ENCODE peak calls at places on chromosomes 13 and 19, in five cellular contexts. F is SK-N-SH, J is HepG2, O is H1, P is GM12892. Q is an unnamed sample.

GRCh38 chr19:12733369-12733896 is 1.1 kb downstream of the TRIR start:
- DNase-seq in O (no peak), P (no peak), J (peak; percentile 44), F (peak; percentile 76), Q (no peak)

GRCh38 chr13:113903912-113904311 is 40.0 kb upstream of the GAS6 start:
- DNase-seq in P (no peak), J (no peak), F (no peak), O (no peak), Q (no peak)

GRCh38 chr19:5292453-5292842 is 48.2 kb downstream of the PTPRS start:
- DNase-seq in P (no peak), J (no peak), O (no peak), F (peak; percentile 93), Q (no peak)

GRCh38 chr13:49042476-49042875 is 66.8 kb downstream of the FNDC3A start:
- DNase-seq in O (no peak), J (no peak), F (no peak), P (no peak), Q (no peak)

GRCh38 chr19:49761625-49762311 is 1.3 kb downstream of the TSKS start:
- DNase-seq in F (no peak), J (peak; percentile 25), O (no peak), P (no peak), Q (no peak)

GRCh38 chr13:97142452-97142851 is 79.7 kb upstream of the MBNL2 start:
- DNase-seq in F (no peak), J (peak; percentile 30), P (no peak), O (no peak), Q (no peak)

GRCh38 chr19:36093687-36094086 is 17.3 kb upstream of the OVOL3 start:
- DNase-seq in F (no peak), O (no peak), P (no peak), J (no peak), Q (no peak)

GRCh38 chr19:13707901-13708300 is 56.4 kb upstream of the MRI1 start:
- DNase-seq in F (no peak), O (no peak), J (no peak), P (no peak), Q (no peak)

GRCh38 chr19:49200238-49200862 is 42.8 kb downstream of the TRPM4 start:
- DNase-seq in P (no peak), F (peak; percentile 77), J (no peak), O (no peak), Q (no peak)

GRCh38 chr13:36072127-36072526 is 59.1 kb downstream of the DCLK1 start:
- DNase-seq in P (no peak), J (no peak), O (no peak), F (peak; percentile 35), Q (no peak)

GRCh38 chr13:99178636-99179035 is 22.0 kb upstream of the UBAC2 start:
- DNase-seq in O (no peak), F (no peak), J (no peak), P (no peak), Q (no peak)

GRCh38 chr19:35345671-35346111 is 2.0 kb upstream of the FFAR1 start:
- DNase-seq in O (peak; percentile 24), J (no peak), P (no peak), F (no peak), Q (no peak)

GRCh38 chr13:42703740-42704139 is 77.6 kb upstream of the FAM216B start:
- DNase-seq in P (no peak), J (no peak), O (no peak), F (no peak), Q (no peak)

GRCh38 chr19:1295169-1296012 is 9.7 kb downstream of the EFNA2 start:
- DNase-seq in P (peak; percentile 68), O (peak; percentile 83), F (peak; percentile 97), J (no peak), Q (peak; percentile 84)

GRCh38 chr13:94088742-94089141 is 390.7 kb downstream of the DCT start:
- DNase-seq in F (peak; percentile 8), O (no peak), J (no peak), P (no peak), Q (no peak)

GRCh38 chr13:94093652-94094310 is 385.7 kb downstream of the DCT start:
- DNase-seq in F (no peak), J (no peak), O (no peak), P (no peak), Q (no peak)

DNA sequence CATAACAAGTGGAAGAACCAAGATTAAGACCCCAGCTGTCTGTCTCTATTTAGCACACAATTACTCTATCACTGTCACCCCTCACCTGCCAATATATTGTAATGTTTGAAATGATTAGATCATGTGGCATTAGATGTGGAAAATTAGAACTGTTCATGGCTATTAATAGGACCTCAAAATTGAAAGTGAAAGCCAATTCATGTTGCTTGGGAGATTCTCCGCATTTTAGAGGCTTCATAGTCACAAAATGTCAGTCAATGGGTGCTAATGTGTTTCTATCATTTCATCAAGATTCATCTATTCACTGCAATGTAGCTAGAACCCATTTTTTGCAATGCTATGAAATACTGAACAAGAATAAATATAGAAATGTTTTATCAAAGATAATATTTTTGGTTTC is 388.7 kb downstream of the DCT start:
- DNase-seq in O (no peak), J (no peak), F (no peak), P (no peak), Q (no peak)
- TF ChIP-seq TAF1 in O (no peak), J (no peak), F (no peak), P (no peak), Q (no peak)

GRCh38 chr19:40335101-40335500 is 13.1 kb downstream of the C19orf47 start:
- DNase-seq in O (no peak), P (no peak), J (no peak), F (no peak), Q (no peak)

GRCh38 chr19:40339018-40339728 is 9.0 kb downstream of the C19orf47 start:
- DNase-seq in O (no peak), J (no peak), F (no peak), P (no peak), Q (no peak)

GRCh38 chr19:40337594-40337993 is 10.6 kb downstream of the C19orf47 start:
- DNase-seq in J (no peak), P (no peak), O (no peak), F (no peak), Q (no peak)

GRCh38 chr19:40335855-40336700 is 12.1 kb downstream of the C19orf47 start:
- DNase-seq in F (no peak), O (no peak), P (no peak), J (no peak), Q (no peak)

DNA sequence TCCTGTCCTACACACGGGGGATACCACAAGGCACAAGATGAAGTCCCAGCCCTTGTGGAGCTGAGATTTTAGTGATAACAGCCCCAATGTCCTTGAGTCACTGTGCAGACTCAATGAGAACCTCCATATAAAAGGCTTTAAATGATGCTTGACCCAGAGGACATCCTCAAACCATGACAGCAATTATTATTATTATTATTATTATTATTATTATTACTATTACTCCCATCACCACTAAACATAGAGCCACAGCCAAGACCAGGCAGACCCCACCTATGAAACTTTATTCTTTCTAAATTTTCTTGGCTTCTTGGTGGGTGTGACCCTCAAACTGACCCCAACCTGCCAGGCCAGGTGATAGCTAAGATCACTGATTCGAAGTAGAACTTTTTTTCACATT is 11.1 kb downstream of the C19orf47 start:
- DNase-seq in J (no peak), F (no peak), O (no peak), P (no peak), Q (no peak)
- TF ChIP-seq TAF1 in J (no peak), F (no peak), O (no peak), P (no peak), Q (no peak)

DNA sequence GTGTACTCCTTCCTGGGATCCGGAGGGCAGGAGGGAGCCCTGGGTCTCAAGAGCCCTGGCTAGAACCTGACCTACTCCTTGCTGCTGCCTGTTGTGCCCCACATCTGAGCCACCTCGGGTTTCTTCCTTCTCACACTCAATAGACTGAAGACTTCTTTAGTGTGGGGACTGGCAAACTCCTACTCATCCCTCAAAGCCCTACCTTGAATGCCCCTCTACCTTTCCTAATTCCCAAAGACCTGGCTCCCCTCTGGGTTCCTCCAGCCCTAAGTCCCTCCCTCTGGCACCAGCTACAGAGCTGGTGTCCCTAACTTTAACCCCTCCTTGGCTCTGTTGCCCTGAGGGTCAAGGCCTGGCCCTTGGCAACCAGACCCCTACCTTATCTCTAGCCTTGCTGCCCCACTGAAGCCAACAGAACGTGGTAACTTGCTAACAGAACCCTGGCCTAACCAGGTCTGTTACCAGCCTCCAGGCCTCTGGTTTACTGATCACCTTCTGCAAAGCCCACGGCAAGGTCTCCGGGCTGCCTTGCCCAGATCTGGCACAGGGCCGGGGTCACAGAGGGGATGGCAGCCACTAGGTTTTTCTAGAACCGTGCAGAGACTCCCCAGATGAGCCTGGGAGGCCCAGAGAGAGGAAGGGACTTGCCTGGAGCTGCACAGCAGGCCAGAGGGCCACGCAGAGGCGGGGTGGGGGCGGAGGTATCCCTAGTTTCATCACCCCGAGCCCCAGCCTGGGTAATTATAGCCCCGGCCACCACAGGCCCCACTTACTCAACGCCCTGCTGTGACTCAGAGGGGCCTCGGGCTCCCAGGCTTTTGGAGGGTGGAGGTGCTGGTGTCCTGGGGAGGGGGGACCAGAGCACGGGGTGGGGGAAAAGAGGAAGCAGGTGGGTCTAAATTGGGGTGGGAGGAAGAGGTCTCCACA is 15.3 kb downstream of the ZBTB7A start:
- DNase-seq in J (peak; percentile 44), O (no peak), F (no peak), P (no peak), Q (no peak)
- TF ChIP-seq TAF1 in J (no peak), O (no peak), F (no peak), P (no peak), Q (no peak)

GRCh38 chr19:2917275-2918184 is 16.8 kb downstream of the ZNF57 start:
- DNase-seq in P (no peak), O (no peak), J (no peak), F (no peak), Q (no peak)

GRCh38 chr19:2923510-2923909 is 21.3 kb downstream of the ZNF77 start:
- DNase-seq in O (no peak), F (no peak), P (no peak), J (peak; percentile 21), Q (no peak)

GRCh38 chr19:2927032-2927430 is 17.7 kb downstream of the ZNF77 start:
- DNase-seq in O (no peak), F (no peak), P (no peak), J (no peak), Q (no peak)

GRCh38 chr19:2926341-2927031 is 18.3 kb downstream of the ZNF77 start:
- DNase-seq in P (no peak), F (no peak), J (no peak), O (no peak), Q (no peak)

GRCh38 chr19:2922987-2923386 is 21.8 kb downstream of the ZNF77 start:
- DNase-seq in F (no peak), P (no peak), O (no peak), J (peak; percentile 52), Q (no peak)
- TF ChIP-seq TAF1 in F (no peak), P (no peak), O (no peak), J (no peak), Q (no peak)

GRCh38 chr13:109333893-109334651 is 452.3 kb downstream of the IRS2 start:
- DNase-seq in O (no peak), P (no peak), J (no peak), F (peak; percentile 64), Q (no peak)
- TF ChIP-seq TAF1 in O (no peak), P (no peak), J (no peak), F (no peak), Q (no peak)

GRCh38 chr13:28819046-28819747 is 942 bp upstream of the MTUS2 start:
- DNase-seq in J (no peak), P (no peak), O (peak; percentile 76), F (no peak), Q (no peak)
- TF ChIP-seq TAF1 in J (no peak), P (no peak), O (no peak), F (no peak), Q (no peak)

GRCh38 chr13:20359335-20359734 is 127.2 kb upstream of the GJB6 start:
- DNase-seq in J (peak; percentile 32), F (no peak), P (no peak), O (no peak), Q (no peak)
- TF ChIP-seq TAF1 in J (no peak), F (no peak), P (no peak), O (no peak), Q (no peak)